ENCODE peak calls at places on chromosomes 4 and X, in five cellular contexts. K is EH, R is NCI-H2081, W is nucleus accumbens, B is head of caudate nucleus. A is an unnamed sample.

GRCh38 chr4:1910643-1911042 is 39.5 kb downstream of the NSD2 start:
- DNase-seq in R (peak; percentile 48), K (peak; percentile 68), B (peak; percentile 14), W (peak; percentile 25), A (peak; percentile 63)

GRCh38 chrX:108437789-108438623 is at the start of gene COL4A6:
- DNase-seq in B (no peak), R (peak; percentile 24), K (peak; percentile 16), W (no peak), A (no peak)

GRCh38 chr4:86633854-86634253 is 39.7 kb downstream of the PTPN13 start:
- DNase-seq in W (no peak), R (no peak), B (no peak), K (peak; percentile 15), A (no peak)

GRCh38 chrX:118847676-118848075 is 24.1 kb downstream of the ZCCHC12 start:
- DNase-seq in B (no peak), W (no peak), K (peak; percentile 54), R (peak; percentile 89), A (peak; percentile 46)

GRCh38 chr4:74230902-74231499 is 73.1 kb downstream of the MTHFD2L start:
- DNase-seq in R (no peak), W (no peak), B (no peak), K (peak; percentile 94), A (peak; percentile 80)

GRCh38 chr4:183255487-183255886 is 64.6 kb downstream of the CLDN22 start:
- DNase-seq in B (no peak), W (no peak), K (peak; percentile 53), R (no peak), A (no peak)

GRCh38 chr4:133148690-133149363 is at the start of gene PCDH10:
- DNase-seq in K (peak; percentile 94), B (peak; percentile 98), R (peak; percentile 88), W (peak; percentile 99), A (peak; percentile 89)

GRCh38 chr4:6180841-6181631 is 19.3 kb downstream of the JAKMIP1 start:
- DNase-seq in R (no peak), B (no peak), K (no peak), W (no peak), A (no peak)

GRCh38 chr4:150308824-150309472 is 230.7 kb downstream of the DCLK2 start:
- DNase-seq in R (no peak), W (no peak), K (peak; percentile 78), B (no peak), A (no peak)

GRCh38 chr4:150948710-150949109 is 66.4 kb downstream of the LRBA start:
- DNase-seq in W (no peak), B (no peak), K (no peak), R (no peak), A (no peak)